ENCODE peak calls at places on chromosome X, in four cellular contexts. K is IMR-90, D is neuronal stem cell, C is mesendoderm. L is an unnamed sample.

GRCh38 chrX:86829786-86830185 is 681.5 kb downstream of the DACH2 start:
- DNase-seq in K (no peak), D (no peak), C (peak; percentile 63), L (peak; percentile 9)

GRCh38 chrX:69102805-69103204 is 62.4 kb downstream of the PJA1 start:
- DNase-seq in D (no peak), C (no peak), K (no peak), L (no peak)

GRCh38 chrX:78658851-78659744 is at the start of gene RTL3:
- DNase-seq in K (peak; percentile 78), C (no peak), D (no peak), L (peak; percentile 68)

GRCh38 chrX:104211187-104211586 is 43.5 kb downstream of the ESX1 start:
- DNase-seq in C (no peak), K (no peak), D (no peak), L (no peak)

GRCh38 chrX:9122504-9123245 is 88.7 kb upstream of the FAM9B start:
- DNase-seq in K (peak; percentile 35), C (no peak), D (no peak), L (peak; percentile 33)

GRCh38 chrX:118726887-118727685 is at the start of gene IL13RA1:
- DNase-seq in D (peak; percentile 82), K (peak; percentile 76), C (peak; percentile 94), L (peak; percentile 83)

GRCh38 chrX:49075347-49075746 is 1.5 kb upstream of the PRAF2 start:
- DNase-seq in C (peak; percentile 25), D (no peak), K (no peak), L (no peak)

GRCh38 chrX:79570524-79571240 is 203.5 kb upstream of the ITM2A start:
- DNase-seq in C (no peak), D (no peak), K (no peak), L (no peak)

GRCh38 chrX:43474321-43474720 is 181.8 kb upstream of the MAOA start:
- DNase-seq in D (no peak), C (peak; percentile 57), K (no peak), L (no peak)

GRCh38 chrX:129230850-129231512 is 292.3 kb downstream of the SMARCA1 start:
- DNase-seq in K (no peak), C (no peak), D (no peak), L (no peak)

GRCh38 chrX:43862434-43862833 is 19.8 kb downstream of the MAOB start:
- DNase-seq in D (no peak), K (no peak), C (no peak), L (no peak)

GRCh38 chrX:155718964-155719586 is 106.3 kb upstream of the TMLHE start:
- DNase-seq in D (no peak), K (no peak), C (no peak), L (no peak)

GRCh38 chrX:69192603-69193002 is 27.4 kb upstream of the PJA1 start:
- DNase-seq in C (no peak), K (no peak), D (no peak), L (no peak)

GRCh38 chrX:7996414-7996813 is 69.2 kb upstream of the PNPLA4 start:
- DNase-seq in D (peak; percentile 8), C (peak; percentile 27), K (peak; percentile 40), L (peak; percentile 38)

GRCh38 chrX:40140706-40141499 is 43.1 kb upstream of the BCOR start:
- DNase-seq in D (no peak), C (peak; percentile 42), K (peak; percentile 47), L (peak; percentile 50)
- H2BK15ac ChIP-seq in D (no peak overlapping the region), C (no peak overlapping the region), K (no peak overlapping the region), L (no peak overlapping the region)

DNA sequence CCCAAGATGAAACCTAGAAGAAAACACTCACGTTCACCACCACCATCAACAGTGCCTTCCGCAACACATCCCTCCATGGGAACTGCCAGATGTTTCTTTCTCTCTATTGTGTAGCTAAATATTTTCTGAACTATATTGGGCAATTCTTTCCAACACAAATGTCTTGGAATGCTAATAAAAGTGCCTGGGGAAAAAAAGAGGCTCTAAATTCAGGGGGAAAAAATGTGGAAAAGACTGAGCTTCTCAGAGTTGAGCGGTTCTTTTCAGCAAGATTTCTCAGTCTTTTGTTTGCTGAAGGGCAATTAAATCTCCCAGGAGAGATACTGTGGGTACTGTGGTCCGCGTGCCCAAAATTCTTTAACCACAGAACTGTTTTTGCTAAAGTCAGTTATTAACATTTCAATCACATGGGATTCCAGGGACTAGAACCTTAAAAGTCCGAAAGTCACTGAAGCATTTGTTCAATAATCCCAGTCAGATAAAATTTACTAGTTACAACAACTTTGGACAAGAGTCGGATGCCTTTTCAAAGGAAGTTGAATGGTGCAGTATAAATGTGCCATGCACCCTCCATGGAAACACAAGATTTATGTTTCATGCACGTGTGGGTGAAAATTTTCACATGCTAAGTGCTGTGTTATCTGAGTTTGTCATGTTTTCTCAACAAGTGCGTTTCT is 52.0 kb upstream of the DHRSX start:
- DNase-seq in D (no peak), C (no peak), K (no peak), L (no peak)
- H2BK15ac ChIP-seq in D (no peak overlapping the region), C (no peak overlapping the region), K (no peak overlapping the region), L (no peak overlapping the region)

DNA sequence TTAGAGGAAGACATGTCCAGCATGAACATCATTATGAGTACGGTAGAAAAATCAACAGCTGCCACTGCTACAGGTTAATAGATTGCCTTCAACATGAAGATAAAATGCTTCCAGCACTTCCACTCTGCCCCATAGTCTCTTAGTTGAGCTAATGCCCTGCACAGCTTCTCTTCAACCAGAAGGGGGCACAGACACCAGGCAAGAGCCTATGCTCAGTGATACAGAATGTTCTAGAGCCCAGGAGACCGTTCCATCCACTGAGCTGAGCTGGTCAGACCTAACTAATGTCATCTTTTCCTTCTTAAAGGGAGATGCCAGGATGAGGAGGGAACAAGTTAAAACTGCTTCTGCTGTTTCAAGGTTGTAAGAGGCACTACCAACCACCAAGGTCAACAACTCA is 42.2 kb downstream of the SMIM10L2A start:
- DNase-seq in K (peak; percentile 6), C (peak; percentile 26), D (no peak), L (peak; percentile 3)
- H2BK15ac ChIP-seq in K (no peak overlapping the region), C (no peak overlapping the region), D (no peak overlapping the region), L (no peak overlapping the region)

DNA sequence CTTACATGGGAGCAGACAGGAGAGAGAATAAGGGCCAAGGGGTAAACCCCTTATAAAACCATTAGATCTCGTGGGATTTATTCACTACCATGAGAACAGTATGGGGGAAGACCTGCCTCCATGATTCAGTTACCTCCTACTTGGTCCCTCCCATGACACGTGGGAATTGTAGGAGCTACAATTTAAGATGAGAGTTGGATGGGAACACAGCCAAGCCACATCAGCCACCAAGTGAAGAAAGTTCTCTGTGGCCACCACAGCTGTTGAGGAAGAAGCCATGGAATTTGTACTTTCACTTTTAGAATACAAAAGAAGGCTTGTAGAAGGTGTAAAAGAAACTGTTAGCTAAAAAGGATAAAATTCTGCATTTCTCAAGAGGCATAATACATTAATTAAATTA is 67.0 kb upstream of the CXorf51A start:
- DNase-seq in K (no peak), D (no peak), C (no peak), L (no peak)
- H2BK15ac ChIP-seq in K (no peak overlapping the region), D (no peak overlapping the region), C (no peak overlapping the region), L (no peak overlapping the region)

GRCh38 chrX:1464282-1465131 is 11.8 kb upstream of the ASMTL start:
- DNase-seq in C (no peak), D (no peak), K (no peak), L (no peak)
- H2BK15ac ChIP-seq in C (no peak overlapping the region), D (peak overlapping the region; percentile 37), K (no peak overlapping the region), L (no peak overlapping the region)

GRCh38 chrX:16185725-16186136 is 18.4 kb downstream of the MAGEB17 start:
- DNase-seq in K (peak; percentile 88), C (peak; percentile 54), D (no peak), L (peak; percentile 81)
- H2BK15ac ChIP-seq in K (peak overlapping the region; percentile 58), C (no peak overlapping the region), D (no peak overlapping the region), L (no peak overlapping the region)

DNA sequence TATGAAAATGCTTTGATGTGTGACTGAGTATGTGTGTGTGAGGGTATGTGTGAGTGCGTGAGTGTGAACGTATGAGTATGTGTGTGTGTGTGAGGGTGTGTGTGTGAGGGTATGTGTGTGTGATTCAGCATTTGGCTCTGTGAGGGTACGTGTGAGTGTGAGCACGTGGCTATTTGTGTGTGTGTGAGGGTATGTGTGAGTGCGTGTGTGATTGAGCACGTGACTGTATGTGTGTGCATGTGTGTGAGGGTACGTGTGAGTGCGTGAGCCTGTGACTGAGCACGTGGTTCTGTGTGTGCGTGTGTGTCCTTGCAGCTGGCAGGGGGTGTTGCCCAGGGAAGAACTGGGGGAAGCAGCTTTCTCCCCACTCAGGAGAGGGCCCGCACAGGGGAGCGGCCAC is 16.1 kb upstream of the PPP2R3B start:
- DNase-seq in K (no peak), C (no peak), D (no peak), L (no peak)
- H2BK15ac ChIP-seq in K (no peak overlapping the region), C (no peak overlapping the region), D (no peak overlapping the region), L (no peak overlapping the region)